ENCODE peak calls at places on chromosomes 2 and 18, in four cellular contexts. One of them, this sample, is unnamed.
A peak's percentile ranks its signal among the peaks of the same experiment; 100 is the strongest.

GRCh38 chr2:80293026-80293425 is 11.5 kb downstream of the LRRTM1 start:
- DNase-seq in Peyer's patch: no peak
- DNase-seq in mesothelial cell of epicardium: no peak
- DNase-seq in astrocyte of the spinal cord: no peak
- DNase-seq in this sample: no peak

GRCh38 chr2:206863196-206863595 is 76.1 kb upstream of the CPO start:
- DNase-seq in Peyer's patch: no peak
- DNase-seq in mesothelial cell of epicardium: no peak
- DNase-seq in astrocyte of the spinal cord: no peak
- DNase-seq in this sample: no peak

GRCh38 chr2:128325665-128326181 is 7.1 kb upstream of the HS6ST1 start:
- DNase-seq in Peyer's patch: no peak
- DNase-seq in mesothelial cell of epicardium: no peak
- DNase-seq in astrocyte of the spinal cord: no peak
- DNase-seq in this sample: no peak

GRCh38 chr18:56068701-56069100 is 480.7 kb upstream of the TCF4 start:
- DNase-seq in Peyer's patch: no peak
- DNase-seq in mesothelial cell of epicardium: no peak
- DNase-seq in astrocyte of the spinal cord: no peak
- DNase-seq in this sample: no peak

GRCh38 chr2:100321181-100321880 is 970 bp downstream of the LONRF2 start:
- DNase-seq in Peyer's patch: no peak
- DNase-seq in mesothelial cell of epicardium: peak; percentile 69
- DNase-seq in astrocyte of the spinal cord: peak; percentile 31
- DNase-seq in this sample: no peak

GRCh38 chr2:217856871-217857270 is 145.9 kb downstream of the TNS1 start:
- DNase-seq in Peyer's patch: no peak
- DNase-seq in mesothelial cell of epicardium: no peak
- DNase-seq in astrocyte of the spinal cord: no peak
- DNase-seq in this sample: no peak

GRCh38 chr2:95046371-95047112 is 21.0 kb downstream of the MAL start:
- DNase-seq in Peyer's patch: peak; percentile 29
- DNase-seq in mesothelial cell of epicardium: no peak
- DNase-seq in astrocyte of the spinal cord: no peak
- DNase-seq in this sample: no peak

GRCh38 chr2:232897386-232897970 is 27.4 kb downstream of the SNORC start:
- DNase-seq in Peyer's patch: no peak
- DNase-seq in mesothelial cell of epicardium: no peak
- DNase-seq in astrocyte of the spinal cord: no peak
- DNase-seq in this sample: peak; percentile 60

GRCh38 chr2:147628971-147629421 is 215.8 kb upstream of the ACVR2A start:
- DNase-seq in Peyer's patch: no peak
- DNase-seq in mesothelial cell of epicardium: no peak
- DNase-seq in astrocyte of the spinal cord: no peak
- DNase-seq in this sample: no peak

GRCh38 chr2:28305202-28305601 is 87.5 kb upstream of the FOSL2 start:
- DNase-seq in Peyer's patch: no peak
- DNase-seq in mesothelial cell of epicardium: no peak
- DNase-seq in astrocyte of the spinal cord: no peak
- DNase-seq in this sample: no peak

GRCh38 chr2:168997794-168998193 is 33.3 kb downstream of the ABCB11 start:
- DNase-seq in Peyer's patch: no peak
- DNase-seq in mesothelial cell of epicardium: no peak
- DNase-seq in astrocyte of the spinal cord: peak; percentile 75
- DNase-seq in this sample: no peak

GRCh38 chr2:95057535-95058453 is 32.3 kb downstream of the MAL start:
- DNase-seq in Peyer's patch: no peak
- DNase-seq in mesothelial cell of epicardium: no peak
- DNase-seq in astrocyte of the spinal cord: no peak
- DNase-seq in this sample: peak; percentile 42

DNA sequence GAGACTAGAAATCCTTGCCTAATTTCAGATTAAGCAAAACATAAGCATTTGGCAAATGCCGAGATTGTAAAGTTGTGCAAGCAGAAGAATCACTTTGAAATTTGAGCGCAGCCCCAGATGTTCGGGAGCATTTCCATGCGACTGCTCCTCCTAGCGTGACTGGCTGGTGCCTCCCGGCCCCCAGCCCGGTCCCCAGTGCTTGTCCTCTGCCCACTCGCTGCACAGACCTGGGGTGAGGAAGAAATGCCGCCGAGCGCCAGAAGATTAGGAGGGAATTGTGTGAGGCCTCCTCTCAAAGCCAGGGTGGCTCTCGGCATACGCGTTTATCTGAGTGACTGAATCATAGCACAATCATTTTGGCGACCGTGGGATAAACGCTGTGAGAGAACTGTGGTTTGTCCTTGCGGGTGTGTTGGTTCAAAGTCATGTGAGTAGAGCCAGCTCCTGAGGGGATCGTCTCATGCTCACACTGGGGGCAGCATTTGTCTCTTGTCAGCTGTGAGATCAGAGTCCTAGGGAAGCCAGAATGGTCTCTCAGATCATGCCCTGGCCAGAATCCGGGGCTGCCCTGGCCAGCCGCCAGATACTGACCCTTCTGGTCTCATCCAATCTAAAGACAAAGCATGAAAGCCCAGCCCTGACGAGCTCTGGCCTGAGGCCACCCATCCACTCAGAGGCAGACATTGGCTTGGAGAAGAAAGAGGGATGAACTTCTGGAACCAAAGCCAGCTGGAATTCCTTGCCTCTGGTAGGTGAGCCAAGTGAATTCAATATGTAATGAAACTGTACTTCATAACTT is 189.3 kb downstream of the SH3RF3 start:
- DNase-seq in Peyer's patch: peak; percentile 63
- DNase-seq in mesothelial cell of epicardium: no peak
- DNase-seq in astrocyte of the spinal cord: peak; percentile 90
- DNase-seq in this sample: peak; percentile 87
- TF ChIP-seq CTCF in Peyer's patch: no peak
- TF ChIP-seq CTCF in mesothelial cell of epicardium: no peak
- TF ChIP-seq CTCF in astrocyte of the spinal cord: peak; percentile 9
- TF ChIP-seq CTCF in this sample: peak; percentile 34

GRCh38 chr2:121839584-121839983 is 84.1 kb downstream of the TSN start:
- DNase-seq in Peyer's patch: no peak
- DNase-seq in mesothelial cell of epicardium: no peak
- DNase-seq in astrocyte of the spinal cord: no peak
- DNase-seq in this sample: no peak
- TF ChIP-seq CTCF in Peyer's patch: no peak
- TF ChIP-seq CTCF in mesothelial cell of epicardium: no peak
- TF ChIP-seq CTCF in astrocyte of the spinal cord: no peak
- TF ChIP-seq CTCF in this sample: no peak

GRCh38 chr2:159185401-159186130 is 100.9 kb downstream of the WDSUB1 start:
- DNase-seq in Peyer's patch: no peak
- DNase-seq in mesothelial cell of epicardium: no peak
- DNase-seq in astrocyte of the spinal cord: peak; percentile 97
- DNase-seq in this sample: no peak
- TF ChIP-seq CTCF in Peyer's patch: peak; percentile 55
- TF ChIP-seq CTCF in mesothelial cell of epicardium: no peak
- TF ChIP-seq CTCF in astrocyte of the spinal cord: peak; percentile 73
- TF ChIP-seq CTCF in this sample: no peak

DNA sequence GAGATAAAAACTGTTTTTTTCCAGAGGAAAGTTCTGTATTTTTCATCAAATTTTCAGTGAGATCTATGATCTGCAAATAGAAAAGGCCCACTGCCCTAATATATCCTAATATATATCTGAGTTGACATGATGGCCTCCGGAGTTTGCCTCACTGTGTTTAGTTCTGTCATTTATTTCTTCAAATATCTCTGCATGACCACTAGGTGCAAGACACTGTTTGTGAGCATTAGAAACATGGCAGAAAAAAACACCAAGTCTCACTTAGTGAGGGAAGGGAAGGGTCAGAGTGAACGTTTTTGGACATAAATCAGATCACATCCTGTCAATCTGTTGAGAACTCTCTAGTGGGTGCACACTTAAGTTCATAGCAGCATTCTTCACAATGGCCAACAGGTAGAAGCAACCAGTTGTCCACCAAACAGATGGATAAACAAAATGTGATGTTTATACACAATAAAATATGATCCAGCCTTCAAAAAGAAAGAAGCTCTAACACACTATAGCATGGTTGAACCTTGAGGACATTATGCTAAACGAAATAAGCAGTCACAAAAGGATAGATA is 53.4 kb downstream of the SPIRE1 start:
- DNase-seq in Peyer's patch: no peak
- DNase-seq in mesothelial cell of epicardium: no peak
- DNase-seq in astrocyte of the spinal cord: no peak
- DNase-seq in this sample: no peak
- TF ChIP-seq CTCF in Peyer's patch: no peak
- TF ChIP-seq CTCF in mesothelial cell of epicardium: peak; percentile 31
- TF ChIP-seq CTCF in astrocyte of the spinal cord: peak; percentile 18
- TF ChIP-seq CTCF in this sample: no peak

GRCh38 chr2:187037310-187037709 is 188.3 kb upstream of the ZSWIM2 start:
- DNase-seq in Peyer's patch: no peak
- DNase-seq in mesothelial cell of epicardium: no peak
- DNase-seq in astrocyte of the spinal cord: no peak
- DNase-seq in this sample: no peak
- TF ChIP-seq CTCF in Peyer's patch: no peak
- TF ChIP-seq CTCF in mesothelial cell of epicardium: no peak
- TF ChIP-seq CTCF in astrocyte of the spinal cord: no peak
- TF ChIP-seq CTCF in this sample: no peak

GRCh38 chr2:4763009-4763408 is 929.2 kb upstream of the SOX11 start:
- DNase-seq in Peyer's patch: no peak
- DNase-seq in mesothelial cell of epicardium: peak; percentile 67
- DNase-seq in astrocyte of the spinal cord: peak; percentile 20
- DNase-seq in this sample: no peak
- TF ChIP-seq CTCF in Peyer's patch: no peak
- TF ChIP-seq CTCF in mesothelial cell of epicardium: peak; percentile 55
- TF ChIP-seq CTCF in astrocyte of the spinal cord: peak; percentile 32
- TF ChIP-seq CTCF in this sample: peak; percentile 25

GRCh38 chr18:59715966-59716369 is 18.7 kb upstream of the CCBE1 start:
- DNase-seq in Peyer's patch: no peak
- DNase-seq in mesothelial cell of epicardium: no peak
- DNase-seq in astrocyte of the spinal cord: peak; percentile 88
- DNase-seq in this sample: no peak
- TF ChIP-seq CTCF in Peyer's patch: no peak
- TF ChIP-seq CTCF in mesothelial cell of epicardium: no peak
- TF ChIP-seq CTCF in astrocyte of the spinal cord: no peak
- TF ChIP-seq CTCF in this sample: no peak

GRCh38 chr2:238240761-238241711 is 1.2 kb upstream of the HES6 start:
- DNase-seq in Peyer's patch: peak; percentile 80
- DNase-seq in mesothelial cell of epicardium: peak; percentile 65
- DNase-seq in astrocyte of the spinal cord: peak; percentile 44
- DNase-seq in this sample: no peak

GRCh38 chr2:238239552-238239871 is 326 bp downstream of the HES6 start:
- DNase-seq in Peyer's patch: no peak
- DNase-seq in mesothelial cell of epicardium: peak; percentile 58
- DNase-seq in astrocyte of the spinal cord: no peak
- DNase-seq in this sample: no peak

GRCh38 chr2:238238311-238238765 is 1.5 kb downstream of the HES6 start:
- DNase-seq in Peyer's patch: no peak
- DNase-seq in mesothelial cell of epicardium: no peak
- DNase-seq in astrocyte of the spinal cord: no peak
- DNase-seq in this sample: no peak

GRCh38 chr2:238238766-238239551 is 879 bp downstream of the HES6 start:
- DNase-seq in Peyer's patch: peak; percentile 65
- DNase-seq in mesothelial cell of epicardium: no peak
- DNase-seq in astrocyte of the spinal cord: no peak
- DNase-seq in this sample: no peak

GRCh38 chr2:238239872-238240760 is at the start of gene HES6:
- DNase-seq in Peyer's patch: peak; percentile 92
- DNase-seq in mesothelial cell of epicardium: peak; percentile 87
- DNase-seq in astrocyte of the spinal cord: peak; percentile 88
- DNase-seq in this sample: peak; percentile 62
- TF ChIP-seq CTCF in Peyer's patch: peak; percentile 26
- TF ChIP-seq CTCF in mesothelial cell of epicardium: no peak
- TF ChIP-seq CTCF in astrocyte of the spinal cord: no peak
- TF ChIP-seq CTCF in this sample: no peak

GRCh38 chr2:40820319-40820718 is 368.4 kb upstream of the SLC8A1 start:
- DNase-seq in Peyer's patch: no peak
- DNase-seq in mesothelial cell of epicardium: no peak
- DNase-seq in astrocyte of the spinal cord: peak; percentile 9
- DNase-seq in this sample: no peak
- TF ChIP-seq CTCF in Peyer's patch: no peak
- TF ChIP-seq CTCF in mesothelial cell of epicardium: no peak
- TF ChIP-seq CTCF in astrocyte of the spinal cord: peak; percentile 19
- TF ChIP-seq CTCF in this sample: no peak

GRCh38 chr2:201071305-201072200 is at the start of the genes HYCC2 and NDUFB3:
- DNase-seq in Peyer's patch: peak; percentile 93
- DNase-seq in mesothelial cell of epicardium: peak; percentile 93
- DNase-seq in astrocyte of the spinal cord: peak; percentile 95
- DNase-seq in this sample: peak; percentile 79
- TF ChIP-seq CTCF in Peyer's patch: peak; percentile 68
- TF ChIP-seq CTCF in mesothelial cell of epicardium: no peak
- TF ChIP-seq CTCF in astrocyte of the spinal cord: peak; percentile 33
- TF ChIP-seq CTCF in this sample: no peak

This sample was measured in ascending aorta.